ENCODE peak calls at places on chromosome 17, in ten cellular contexts. B is endothelial cell of umbilical vein, K is heart right ventricle, Y is tibial artery, I is endodermal cell, G is neuronal stem cell, O is stomach, A is uterus, J is PC-3, S is suprapubic skin. X is an unnamed sample.

GRCh38 chr17:73976676-73977521 is 226.6 kb upstream of the RPL38 start:
- DNase-seq in S (no peak), K (no peak), B (no peak), G (no peak), O (no peak), I (no peak), Y (no peak), J (no peak), A (no peak), X (no peak)

GRCh38 chr17:50154604-50155003 is 4.1 kb upstream of the PPP1R9B start:
- DNase-seq in S (no peak), J (no peak), G (no peak), B (no peak), K (no peak), A (no peak), Y (no peak), O (no peak), I (no peak), X (no peak)

GRCh38 chr17:51840688-51841087 is 317.8 kb downstream of the CA10 start:
- DNase-seq in B (no peak), A (no peak), S (no peak), O (no peak), K (no peak), I (no peak), Y (no peak), J (no peak), G (no peak), X (no peak)

GRCh38 chr17:78785663-78786057 is 3.6 kb upstream of the CYTH1 start:
- DNase-seq in B (no peak), S (no peak), J (no peak), G (no peak), I (peak; percentile 48), A (no peak), Y (peak; percentile 39), K (no peak), O (no peak), X (no peak)

GRCh38 chr17:79812969-79813825 is 16.3 kb upstream of the CBX8 start:
- DNase-seq in O (no peak), Y (no peak), S (no peak), B (no peak), I (peak; percentile 80), K (no peak), A (no peak), J (no peak), G (no peak), X (no peak)

GRCh38 chr17:72338847-72339790 is 218.3 kb downstream of the SOX9 start:
- DNase-seq in S (no peak), B (peak; percentile 41), I (peak; percentile 89), K (no peak), G (no peak), Y (no peak), J (peak; percentile 97), O (no peak), A (no peak), X (no peak)

GRCh38 chr17:37107406-37108083 is 158.8 kb downstream of the AATF start:
- DNase-seq in K (peak; percentile 68), S (no peak), A (no peak), Y (no peak), J (no peak), O (peak; percentile 87), G (no peak), B (no peak), I (peak; percentile 61), X (no peak)

GRCh38 chr17:76171701-76172100 is 30.7 kb upstream of the FOXJ1 start:
- DNase-seq in K (no peak), J (no peak), B (no peak), Y (no peak), O (no peak), A (no peak), I (no peak), G (no peak), S (no peak), X (no peak)

GRCh38 chr17:42484304-42484703 is 25.6 kb downstream of the ATP6V0A1 start:
- DNase-seq in A (no peak), B (peak; percentile 41), G (no peak), O (no peak), K (no peak), I (no peak), Y (no peak), J (no peak), S (no peak), X (peak; percentile 7)

GRCh38 chr17:37177234-37177633 is 198.6 kb upstream of the C17orf78 start:
- DNase-seq in J (no peak), B (no peak), A (no peak), G (no peak), S (no peak), I (no peak), K (no peak), Y (no peak), O (no peak), X (no peak)

GRCh38 chr17:64234961-64235360 is 28.1 kb downstream of the TEX2 start:
- DNase-seq in K (no peak), I (no peak), A (no peak), O (no peak), S (no peak), B (no peak), Y (no peak), J (no peak), G (no peak), X (no peak)

GRCh38 chr17:59331929-59332889 is 754 bp downstream of the YPEL2 start:
- DNase-seq in K (peak; percentile 77), Y (peak; percentile 78), O (peak; percentile 57), J (no peak), S (peak; percentile 88), A (peak; percentile 40), B (no peak), G (peak; percentile 36), I (peak; percentile 83), X (no peak)

GRCh38 chr17:80924111-80924806 is 67.4 kb upstream of the CHMP6 start:
- DNase-seq in Y (peak; percentile 54), G (no peak), S (no peak), A (no peak), K (no peak), J (no peak), B (no peak), O (no peak), I (no peak), X (no peak)

GRCh38 chr17:4087911-4088693 is 54.7 kb downstream of the ZZEF1 start:
- DNase-seq in I (no peak), A (no peak), J (peak; percentile 74), B (no peak), S (no peak), Y (no peak), G (no peak), O (no peak), K (no peak), X (no peak)

DNA sequence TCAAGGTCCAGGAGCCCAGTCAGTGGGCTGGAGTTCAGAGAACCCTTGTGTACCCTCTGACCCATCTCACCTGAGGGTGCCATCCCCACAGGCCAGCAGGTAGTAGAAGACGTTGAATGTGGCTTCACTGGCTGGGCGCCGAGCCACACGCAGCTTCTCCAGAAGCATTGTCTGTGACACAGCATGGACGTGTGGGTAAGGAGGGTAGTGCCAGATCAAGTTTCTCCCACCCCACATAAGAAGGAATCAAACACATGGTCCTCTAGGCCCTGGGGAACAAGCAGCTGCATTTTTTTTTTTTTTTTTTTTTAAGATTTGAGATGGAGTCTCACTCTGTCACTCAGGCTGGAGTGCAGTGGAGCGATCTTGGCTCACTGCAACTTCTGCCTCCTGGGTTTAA is 60.9 kb downstream of the MYO18A start:
- DNase-seq in G (no peak), B (no peak), O (no peak), S (no peak), K (no peak), Y (no peak), A (no peak), I (no peak), J (no peak), X (no peak)
- H3K36me3 ChIP-seq in G (peaks cover 27% of the 10 kb centered on the region), B (no peaks in the 10 kb centered on the region), O (peaks cover 70% of the 10 kb centered on the region), S (peaks cover 65% of the 10 kb centered on the region), K (no peaks in the 10 kb centered on the region), Y (peaks cover 33% of the 10 kb centered on the region), A (no peaks in the 10 kb centered on the region), I (no peaks in the 10 kb centered on the region), J (no peaks in the 10 kb centered on the region), X (no peaks in the 10 kb centered on the region)

GRCh38 chr17:28747046-28747691 is 3.4 kb downstream of the TRAF4 start:
- DNase-seq in B (peak; percentile 37), O (peak; percentile 91), K (no peak), S (no peak), J (peak; percentile 81), A (no peak), G (no peak), Y (peak; percentile 75), I (peak; percentile 65), X (no peak)
- H3K4me3 ChIP-seq in B (no peak overlapping the region), O (peak overlapping the region; percentile 89), K (no peak overlapping the region), S (peak overlapping the region; percentile 68), J (peak overlapping the region; percentile 89), A (no peak overlapping the region), G (no peak overlapping the region), Y (no peak overlapping the region), I (no peak overlapping the region), X (peak overlapping the region; percentile 63)

GRCh38 chr17:47165137-47165536 is 24.0 kb downstream of the CDC27 start:
- DNase-seq in A (no peak), Y (no peak), G (no peak), O (no peak), J (no peak), I (no peak), K (no peak), S (no peak), B (no peak), X (no peak)

GRCh38 chr17:47159315-47159714 is 29.8 kb downstream of the CDC27 start:
- DNase-seq in A (no peak), O (no peak), B (no peak), I (no peak), K (no peak), G (no peak), Y (no peak), S (no peak), J (no peak), X (no peak)

GRCh38 chr17:47164263-47164662 is 24.8 kb downstream of the CDC27 start:
- DNase-seq in S (no peak), O (no peak), B (no peak), K (no peak), A (no peak), I (no peak), Y (no peak), G (no peak), J (no peak), X (no peak)

DNA sequence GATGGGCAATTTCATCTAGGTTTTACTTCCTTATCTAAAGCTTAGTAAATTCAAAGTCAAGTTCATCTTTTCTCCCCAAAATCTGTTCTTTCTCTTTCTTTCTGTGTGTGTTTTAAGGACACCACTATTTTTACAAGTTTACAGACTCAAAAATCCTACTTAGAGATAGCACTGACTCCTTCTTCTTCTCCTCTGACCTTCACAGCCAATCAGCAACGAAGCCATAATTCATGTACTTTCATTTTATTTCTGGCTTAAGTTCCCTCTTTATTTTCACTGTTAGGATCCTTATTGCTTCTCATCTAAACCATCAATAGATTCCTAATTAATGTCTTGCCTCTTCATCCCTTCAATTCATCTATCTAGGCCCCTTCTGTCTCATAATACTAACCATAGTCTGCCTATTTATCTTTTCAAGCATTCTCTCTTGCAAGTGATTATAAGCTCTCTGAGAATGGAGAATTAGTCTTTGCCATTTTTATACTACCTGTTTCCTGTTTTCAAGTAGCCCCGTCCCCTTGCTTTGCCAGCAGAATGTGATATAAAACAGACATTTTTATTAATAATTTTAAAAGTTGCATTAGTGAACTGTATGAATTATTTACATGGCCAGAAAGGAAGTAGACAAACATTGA is 27.0 kb downstream of the CDC27 start:
- DNase-seq in Y (no peak), A (no peak), I (no peak), S (no peak), J (no peak), K (no peak), G (no peak), O (no peak), B (peak; percentile 68), X (no peak)
- H3K36me3 ChIP-seq in Y (peaks cover 18% of the 10 kb centered on the region), A (no peaks in the 10 kb centered on the region), I (peaks cover 87% of the 10 kb centered on the region), S (peaks cover 53% of the 10 kb centered on the region), J (peaks cover 64% of the 10 kb centered on the region), K (no peaks in the 10 kb centered on the region), G (peaks cover 97% of the 10 kb centered on the region), O (peaks cover 70% of the 10 kb centered on the region), B (peaks cover 8% of the 10 kb centered on the region), X (no peaks in the 10 kb centered on the region)

GRCh38 chr17:21463779-21464407 is 87.7 kb downstream of the KCNJ12 start:
- DNase-seq in J (no peak), A (no peak), O (no peak), Y (no peak), G (no peak), I (peak; percentile 89), K (peak; percentile 11), S (no peak), B (no peak), X (no peak)
- H3K4me3 ChIP-seq in J (no peak overlapping the region), A (no peak overlapping the region), O (no peak overlapping the region), Y (peak overlapping the region; percentile 11), G (no peak overlapping the region), I (no peak overlapping the region), K (no peak overlapping the region), S (peak overlapping the region; percentile 19), B (no peak overlapping the region), X (no peak overlapping the region)